ENCODE peak calls at places on chromosomes 11 and 22, in ten cellular contexts. F is neural crest cell, Q is lung, U is A549, Y is coronary artery, M is pancreas, E is omental fat pad, K is kidney, H is ovary, C is H1. T is an unnamed sample.
A peak's percentile ranks its signal among the peaks of the same experiment; 100 is the strongest.

GRCh38 chr22:33919591-33920501 is at the start of gene LARGE1:
- DNase-seq in F (peak; percentile 34), Q (peak; percentile 46), U (peak; percentile 11), Y (no peak), M (peak; percentile 86), E (no peak), K (peak; percentile 90), H (peak; percentile 66), C (no peak), T (peak; percentile 43)

GRCh38 chr11:126051117-126051516 is 11.5 kb downstream of the CDON start:
- DNase-seq in F (no peak), Q (no peak), U (no peak), Y (no peak), M (no peak), E (no peak), K (no peak), H (no peak), C (no peak), T (no peak)

GRCh38 chr11:74466916-74467885 is at the start of gene KCNE3:
- DNase-seq in F (no peak), Q (peak; percentile 56), U (no peak), Y (no peak), M (peak; percentile 79), E (peak; percentile 45), K (peak; percentile 86), H (peak; percentile 82), C (no peak), T (no peak)

GRCh38 chr11:19499999-19500398 is 212.6 kb upstream of the NAV2 start:
- DNase-seq in F (no peak), Q (no peak), U (no peak), Y (no peak), M (no peak), E (no peak), K (no peak), H (no peak), C (no peak), T (no peak)

GRCh38 chr22:44181033-44181911 is 547 bp downstream of the PARVG start:
- DNase-seq in F (no peak), Q (no peak), U (no peak), Y (no peak), M (no peak), E (no peak), K (peak; percentile 78), H (no peak), C (no peak), T (peak; percentile 58)

GRCh38 chr22:36244522-36245391 is 5.4 kb upstream of the APOL2 start:
- DNase-seq in F (no peak), Q (no peak), U (no peak), Y (peak; percentile 74), M (no peak), E (no peak), K (peak; percentile 57), H (no peak), C (no peak), T (no peak)

GRCh38 chr22:31637375-31637937 is 24.6 kb downstream of the PISD start:
- DNase-seq in F (no peak), Q (no peak), U (no peak), Y (no peak), M (no peak), E (no peak), K (no peak), H (no peak), C (no peak), T (peak; percentile 60)

GRCh38 chr11:2287102-2287501 is 14.6 kb downstream of the C11orf21 start:
- DNase-seq in F (no peak), Q (no peak), U (no peak), Y (peak; percentile 28), M (peak; percentile 24), E (peak; percentile 8), K (peak; percentile 78), H (peak; percentile 25), C (no peak), T (no peak)

GRCh38 chr22:31789803-31790202 is 36.0 kb downstream of the DEPDC5 start:
- DNase-seq in F (no peak), Q (no peak), U (no peak), Y (no peak), M (no peak), E (no peak), K (no peak), H (no peak), C (no peak), T (no peak)

GRCh38 chr11:126345759-126346585 is 9.5 kb upstream of the ST3GAL4 start:
- DNase-seq in F (no peak), Q (no peak), U (no peak), Y (no peak), M (no peak), E (peak; percentile 45), K (peak; percentile 61), H (peak; percentile 88), C (no peak), T (no peak)

GRCh38 chr11:66081505-66081904 is 11.4 kb downstream of the PACS1 start:
- DNase-seq in F (no peak), Q (peak; percentile 65), U (no peak), Y (no peak), M (no peak), E (no peak), K (no peak), H (no peak), C (no peak), T (peak; percentile 64)

GRCh38 chr11:88799749-88800500 is 265.9 kb downstream of the GRM5 start:
- DNase-seq in F (no peak), Q (no peak), U (no peak), Y (no peak), M (no peak), E (no peak), K (no peak), H (no peak), C (no peak), T (no peak)

GRCh38 chr11:2194877-2195755 is 23.5 kb upstream of the TH start:
- DNase-seq in F (peak; percentile 86), Q (no peak), U (peak; percentile 62), Y (no peak), M (peak; percentile 74), E (no peak), K (no peak), H (peak; percentile 53), C (no peak), T (peak; percentile 66)

GRCh38 chr11:107859459-107860239 is 1.1 kb upstream of the SLC35F2 start:
- DNase-seq in F (no peak), Q (no peak), U (peak; percentile 41), Y (no peak), M (peak; percentile 59), E (no peak), K (peak; percentile 78), H (peak; percentile 43), C (no peak), T (peak; percentile 39)

GRCh38 chr11:19508166-19508565 is 204.5 kb upstream of the NAV2 start:
- DNase-seq in F (no peak), Q (no peak), U (peak; percentile 74), Y (no peak), M (no peak), E (peak; percentile 41), K (no peak), H (no peak), C (no peak), T (no peak)

DNA sequence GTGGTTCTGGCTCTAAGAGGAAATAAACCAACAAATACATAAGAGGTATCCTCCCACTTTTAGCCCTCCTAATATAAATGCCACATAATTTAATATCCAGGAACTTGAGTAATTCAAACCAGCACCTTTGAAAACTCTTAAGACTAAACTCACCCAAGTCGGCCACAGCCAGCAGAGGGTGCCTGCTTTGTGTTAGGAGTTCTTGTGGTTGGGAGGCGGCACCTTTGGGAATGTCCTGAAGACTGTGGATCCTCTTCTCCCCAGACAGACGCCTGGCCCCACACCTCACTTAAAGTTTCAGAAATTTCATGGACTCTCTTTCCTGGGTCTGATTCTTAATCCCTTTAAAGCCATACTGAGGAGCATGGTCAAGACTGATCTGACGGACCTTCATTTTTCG is 169.0 kb downstream of the TBC1D22A start:
- DNase-seq in F (no peak), Q (no peak), U (no peak), Y (no peak), M (no peak), E (no peak), K (no peak), H (no peak), C (no peak), T (no peak)
- TF ChIP-seq CTCF in F (no peak), Q (no peak), U (no peak), Y (no peak), M (no peak), E (no peak), K (no peak), H (no peak), C (peak; percentile 29), T (no peak)

DNA sequence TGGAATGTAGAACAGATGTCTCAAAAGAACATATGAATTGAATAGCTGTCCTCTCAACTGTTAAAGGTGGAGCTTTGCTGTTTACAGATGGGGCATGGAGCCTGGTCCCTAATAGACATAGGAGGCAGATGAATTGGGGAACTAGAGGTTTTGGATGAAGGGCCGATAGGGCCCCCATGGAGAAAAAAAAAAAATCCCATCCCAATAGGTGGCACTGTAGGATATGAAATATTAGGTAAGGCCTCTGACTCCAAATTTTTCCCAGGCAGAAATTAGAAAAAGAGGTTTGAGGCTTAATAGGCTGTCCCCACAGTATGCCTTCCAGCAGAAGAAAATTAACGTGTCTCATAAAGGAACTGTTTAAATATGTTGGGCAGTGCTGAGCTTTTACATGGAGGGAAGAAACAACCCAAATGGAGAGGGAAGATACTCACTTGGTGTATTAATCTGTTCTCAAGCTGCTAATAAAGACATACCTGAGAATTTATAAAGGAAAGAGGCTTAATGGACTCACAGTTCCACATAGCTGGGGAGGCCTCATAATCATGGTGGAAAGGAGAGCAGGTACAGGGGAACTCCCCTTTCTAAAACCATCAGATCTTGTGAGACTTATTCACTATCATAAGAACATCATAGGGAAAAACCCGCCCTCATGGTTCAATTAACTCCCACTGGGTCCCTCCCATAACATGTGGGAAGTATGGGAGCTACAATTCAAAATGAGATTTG is 30.1 kb upstream of the TMEM45B start:
- DNase-seq in F (no peak), Q (no peak), U (no peak), Y (no peak), M (no peak), E (no peak), K (no peak), H (no peak), C (no peak), T (no peak)
- TF ChIP-seq CTCF in F (no peak), Q (no peak), U (peak; percentile 55), Y (no peak), M (no peak), E (no peak), K (no peak), H (no peak), C (no peak), T (no peak)

GRCh38 chr11:118659314-118659939 is 20.0 kb downstream of the TREH start:
- DNase-seq in F (peak; percentile 99), Q (peak; percentile 90), U (peak; percentile 87), Y (peak; percentile 94), M (peak; percentile 96), E (peak; percentile 97), K (peak; percentile 95), H (peak; percentile 96), C (peak; percentile 88), T (peak; percentile 89)
- TF ChIP-seq CTCF in F (peak; percentile 93), Q (peak; percentile 93), U (peak; percentile 72), Y (peak; percentile 98), M (peak; percentile 96), E (no peak), K (peak; percentile 95), H (peak; percentile 94), C (peak; percentile 99), T (peak; percentile 97)

DNA sequence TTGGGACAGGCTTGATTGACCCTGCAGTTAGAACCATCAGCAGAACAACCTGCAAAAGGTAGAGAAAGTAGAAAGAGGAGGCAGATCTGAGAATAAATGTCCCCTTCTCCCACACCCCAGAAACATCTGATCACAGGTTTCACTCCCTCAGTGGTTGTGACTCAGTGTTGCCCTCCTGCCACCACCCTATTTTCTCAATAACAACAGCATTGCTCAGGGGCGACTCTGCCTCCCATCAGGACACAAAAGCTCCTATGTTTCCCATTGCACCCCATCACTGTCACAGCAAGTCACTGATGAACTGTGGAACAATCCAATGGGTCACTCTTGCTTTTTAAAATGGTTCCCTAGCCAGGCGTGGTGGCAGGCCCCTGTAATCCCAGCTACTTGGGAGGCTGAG is 110.2 kb downstream of the RASSF10 start:
- DNase-seq in F (no peak), Q (no peak), U (no peak), Y (no peak), M (no peak), E (no peak), K (no peak), H (no peak), C (no peak), T (no peak)
- TF ChIP-seq CTCF in F (no peak), Q (no peak), U (no peak), Y (no peak), M (no peak), E (no peak), K (no peak), H (no peak), C (no peak), T (no peak)